ENCODE peak calls at places on chromosomes 1 and 21, in six cellular contexts. O is H9, J is IMR-90, V is mesendoderm, K is neuronal stem cell, S is H1. U is an unnamed sample.

GRCh38 chr1:234607091-234608025 is 2.6 kb downstream of the IRF2BP2 start:
- DNase-seq in V (peak), J (no peak), O (no peak), S (no peak), K (peak), U (peak)

GRCh38 chr1:156848461-156849150 is 10.3 kb downstream of the INSRR start:
- DNase-seq in K (no peak), S (no peak), V (peak), J (no peak), O (peak), U (no peak)

GRCh38 chr1:205150651-205151428 is 29.1 kb upstream of the RBBP5 start:
- DNase-seq in J (peak), V (no peak), K (no peak), O (no peak), S (no peak), U (no peak)

GRCh38 chr21:30340714-30341573 is 3.5 kb upstream of the KRTAP27-1 start:
- DNase-seq in K (peak), S (no peak), J (peak), V (peak), O (peak), U (peak)

GRCh38 chr1:155167166-155168104 is 5.7 kb downstream of the KRTCAP2 start:
- DNase-seq in K (peak), J (peak), O (peak), S (no peak), V (peak), U (peak)

GRCh38 chr21:38377165-38378093 is 120.6 kb downstream of the KCNJ15 start:
- DNase-seq in O (no peak), S (no peak), V (peak), K (no peak), J (no peak), U (no peak)

GRCh38 chr1:24481098-24481497 is 21.5 kb upstream of the RCAN3 start:
- DNase-seq in K (no peak), O (no peak), V (peak), J (no peak), S (no peak), U (no peak)

GRCh38 chr1:39509360-39510009 is 18.0 kb downstream of the BMP8A start:
- DNase-seq in V (no peak), K (no peak), O (no peak), S (no peak), J (peak), U (no peak)

GRCh38 chr1:165545974-165546373 is 2.2 kb downstream of the LRRC52 start:
- DNase-seq in J (no peak), O (no peak), S (no peak), K (no peak), V (no peak), U (no peak)
- H2BK15ac ChIP-seq in J (no peak), O (no peak), S (no peak), K (no peak), V (no peak), U (no peak)

GRCh38 chr1:67430358-67431155 is at the start of gene SERBP1:
- DNase-seq in V (peak), S (peak), O (peak), K (peak), J (peak), U (peak)
- H3K18ac ChIP-seq in V (peak), S (peak), O (peak), K (peak), J (no peak), U (peak)

DNA sequence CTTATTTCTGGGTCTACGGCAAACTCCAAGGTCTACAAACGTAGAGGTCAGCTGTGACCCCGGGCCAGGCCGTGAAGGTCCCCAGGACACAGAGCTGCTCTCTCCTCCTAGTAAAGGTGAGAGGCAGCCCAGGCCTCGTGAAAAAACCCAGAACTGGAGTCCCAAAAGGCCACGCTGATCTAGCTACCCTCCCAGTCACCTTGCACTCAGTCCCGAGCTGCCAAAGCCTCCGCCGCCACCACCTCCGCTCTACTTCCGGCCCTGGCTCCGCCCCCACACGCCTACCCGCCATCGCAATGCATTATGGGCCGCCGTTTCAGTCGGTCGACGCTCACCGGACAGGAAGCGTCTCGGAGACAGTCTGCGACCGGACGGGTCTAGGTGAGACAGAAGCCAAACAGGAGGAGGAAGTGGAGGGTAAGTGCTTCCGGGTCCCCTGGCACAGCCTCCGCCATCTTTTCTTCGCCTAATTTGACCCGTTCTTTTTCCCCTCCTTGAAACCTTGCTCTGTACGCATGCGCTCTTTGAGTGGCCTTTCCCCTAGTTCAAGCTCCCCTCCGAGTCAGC is at the start of the genes ATP5PF and GABPA:
- DNase-seq in S (peak), K (peak), J (peak), V (peak), O (peak), U (peak)
- H4K8ac ChIP-seq in S (peak), K (peak), J (peak), V (no peak), O (peak), U (peak)

GRCh38 chr1:231233735-231234417 is 7.1 kb upstream of the GNPAT start:
- DNase-seq in O (no peak), J (no peak), K (no peak), V (peak), S (no peak), U (no peak)

GRCh38 chr1:231235526-231235925 is 5.5 kb upstream of the GNPAT start:
- DNase-seq in V (no peak), O (no peak), S (no peak), J (no peak), K (no peak), U (no peak)

GRCh38 chr1:231234506-231234905 is 6.5 kb upstream of the GNPAT start:
- DNase-seq in O (no peak), J (no peak), V (no peak), K (no peak), S (no peak), U (no peak)

GRCh38 chr1:231231511-231231910 is 9.5 kb upstream of the GNPAT start:
- DNase-seq in J (no peak), K (no peak), O (no peak), V (no peak), S (no peak), U (no peak)

GRCh38 chr1:231232870-231233734 is 7.9 kb upstream of the GNPAT start:
- DNase-seq in O (no peak), S (no peak), K (no peak), J (no peak), V (no peak), U (no peak)
- H2BK15ac ChIP-seq in O (no peak), S (no peak), K (no peak), J (no peak), V (no peak), U (no peak)

DNA sequence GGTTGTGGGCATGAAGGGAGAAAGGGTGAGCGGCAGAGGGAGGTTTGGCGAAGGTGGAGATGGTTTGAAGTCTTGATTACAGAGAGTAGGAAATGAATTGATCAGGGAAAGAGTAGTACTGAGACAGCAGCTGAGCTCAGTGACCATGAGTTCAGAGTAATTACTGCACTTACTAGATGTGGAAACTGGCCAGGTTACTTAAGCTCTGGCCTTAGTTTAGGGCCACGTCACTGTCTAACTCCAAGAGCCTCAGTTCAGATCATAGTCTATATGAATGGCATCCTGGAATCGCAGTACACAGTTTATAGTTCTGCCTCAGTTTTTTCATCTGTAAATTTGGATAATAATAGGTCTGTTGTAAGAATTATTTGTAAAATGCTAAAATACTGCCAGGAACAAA is 78.1 kb downstream of the KCTD3 start:
- DNase-seq in O (no peak), V (no peak), K (no peak), S (no peak), J (no peak), U (no peak)
- H3K18ac ChIP-seq in O (no peak), V (no peak), K (no peak), S (no peak), J (no peak), U (no peak)

DNA sequence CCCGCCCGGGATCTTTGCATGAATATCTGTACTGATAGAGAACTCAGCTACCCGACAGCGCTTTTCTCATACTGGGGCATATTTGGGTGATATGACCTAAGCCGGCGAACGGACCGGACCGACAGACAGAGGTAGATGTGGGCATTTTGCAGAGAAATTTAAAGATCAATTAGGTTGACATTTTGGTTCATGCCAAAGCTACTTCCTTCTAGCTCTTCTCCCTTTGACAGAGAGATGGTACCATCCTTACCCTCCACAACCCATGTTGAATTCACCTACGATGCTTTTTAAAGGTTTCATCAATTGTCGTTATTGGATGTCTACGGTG is 459 bp downstream of the ARV1 start:
- DNase-seq in K (no peak), O (no peak), S (no peak), J (no peak), V (no peak), U (no peak)
- H4K8ac ChIP-seq in K (no peak), O (no peak), S (no peak), J (peak), V (no peak), U (no peak)

DNA sequence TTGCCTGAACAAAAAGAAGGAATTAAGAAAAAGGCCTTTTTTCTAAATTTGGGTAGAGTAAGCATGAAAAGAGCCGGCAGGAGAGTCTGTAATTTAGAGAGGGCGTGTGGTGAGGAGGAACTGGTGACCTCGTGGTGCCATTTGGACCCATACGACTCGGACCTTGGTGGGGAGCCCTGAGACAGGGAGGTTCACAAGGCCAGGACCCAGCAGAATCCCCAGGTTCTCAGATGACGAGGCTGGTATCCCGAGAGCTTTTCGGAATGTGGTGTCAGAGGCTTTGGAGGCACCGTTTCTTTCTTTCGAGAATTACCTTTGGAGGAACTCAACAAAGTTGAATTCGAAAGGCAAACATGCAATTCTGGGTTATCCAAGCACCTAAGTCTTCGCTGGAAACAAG is 34.8 kb downstream of the CLIC6 start:
- DNase-seq in J (no peak), O (no peak), V (no peak), K (no peak), S (no peak), U (no peak)
- H2BK15ac ChIP-seq in J (peak), O (no peak), V (no peak), K (no peak), S (no peak), U (no peak)

GRCh38 chr1:11711490-11711889 is 20.0 kb downstream of the DRAXIN start:
- DNase-seq in K (no peak), S (no peak), O (no peak), V (no peak), J (no peak), U (no peak)
- H3K18ac ChIP-seq in K (no peak), S (no peak), O (no peak), V (no peak), J (no peak), U (no peak)

GRCh38 chr1:203519053-203519770 is 25.3 kb downstream of the OPTC start:
- DNase-seq in J (no peak), O (peak), S (peak), V (peak), K (no peak), U (no peak)
- H4K8ac ChIP-seq in J (no peak), O (no peak), S (no peak), V (no peak), K (no peak), U (no peak)

DNA sequence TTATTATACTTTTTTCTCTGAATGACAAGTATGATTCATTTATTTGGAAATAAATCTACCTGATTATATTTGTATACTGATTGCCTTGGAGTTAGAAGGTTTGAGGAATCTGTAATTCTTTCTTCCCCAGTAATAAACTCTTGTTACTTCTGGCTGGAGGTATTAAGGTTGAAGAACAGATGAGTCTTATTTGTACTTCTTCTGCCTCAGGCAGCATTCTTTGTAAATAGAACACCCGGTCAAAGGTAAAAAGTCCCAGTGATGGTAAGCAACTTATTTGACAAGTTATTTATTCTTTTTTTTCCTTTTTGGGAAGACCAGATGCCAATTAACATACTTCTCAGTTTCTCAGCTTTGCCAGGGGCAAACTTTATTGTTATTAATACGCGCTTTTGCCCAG is 12.9 kb downstream of the SNX27 start:
- DNase-seq in V (no peak), J (no peak), K (no peak), S (no peak), O (no peak), U (no peak)
- H2BK15ac ChIP-seq in V (no peak), J (no peak), K (no peak), S (no peak), O (no peak), U (no peak)

U was measured in mesenchymal stem cell.